ENCODE peak calls at places on chromosomes 7 and 10, in four cellular contexts. One of them, this sample, is unnamed.

GRCh38 chr10:43200538-43201390 is 62.5 kb downstream of the CSGALNACT2 start:
- DNase-seq in body of pancreas: peak; percentile 6
- DNase-seq in fibroblast of the aortic adventitia: no peak
- DNase-seq in fibroblast of mammary gland: no peak
- DNase-seq in this sample: no peak

GRCh38 chr7:129166745-129167144 is 21.7 kb upstream of the SMO start:
- DNase-seq in fibroblast of mammary gland: no peak
- DNase-seq in fibroblast of the aortic adventitia: no peak
- DNase-seq in body of pancreas: no peak
- DNase-seq in this sample: no peak

GRCh38 chr10:111113961-111114830 is 37.4 kb downstream of the ADRA2A start:
- DNase-seq in fibroblast of mammary gland: peak; percentile 26
- DNase-seq in fibroblast of the aortic adventitia: peak; percentile 14
- DNase-seq in body of pancreas: no peak
- DNase-seq in this sample: peak; percentile 54

GRCh38 chr7:152674860-152675760 is 831 bp downstream of the XRCC2 start:
- DNase-seq in fibroblast of the aortic adventitia: peak; percentile 9
- DNase-seq in fibroblast of mammary gland: peak; percentile 25
- DNase-seq in body of pancreas: no peak
- DNase-seq in this sample: peak; percentile 2

GRCh38 chr7:103936558-103936957 is 52.9 kb downstream of the RELN start:
- DNase-seq in fibroblast of mammary gland: no peak
- DNase-seq in fibroblast of the aortic adventitia: no peak
- DNase-seq in body of pancreas: no peak
- DNase-seq in this sample: no peak

GRCh38 chr7:108045154-108045553 is 42.2 kb upstream of the LAMB1 start:
- DNase-seq in body of pancreas: no peak
- DNase-seq in fibroblast of mammary gland: peak; percentile 67
- DNase-seq in fibroblast of the aortic adventitia: peak; percentile 96
- DNase-seq in this sample: peak; percentile 54

GRCh38 chr10:126663328-126663727 is 7.2 kb downstream of the C10orf90 start:
- DNase-seq in body of pancreas: no peak
- DNase-seq in fibroblast of mammary gland: peak; percentile 97
- DNase-seq in fibroblast of the aortic adventitia: peak; percentile 71
- DNase-seq in this sample: peak; percentile 92

GRCh38 chr7:74627699-74628411 is 29.7 kb upstream of the GTF2I start:
- DNase-seq in body of pancreas: peak; percentile 61
- DNase-seq in fibroblast of the aortic adventitia: peak; percentile 75
- DNase-seq in fibroblast of mammary gland: peak; percentile 62
- DNase-seq in this sample: peak; percentile 89

GRCh38 chr7:95628831-95629439 is 32.6 kb upstream of the PDK4 start:
- DNase-seq in body of pancreas: peak; percentile 38
- DNase-seq in fibroblast of the aortic adventitia: peak; percentile 8
- DNase-seq in fibroblast of mammary gland: peak; percentile 98
- DNase-seq in this sample: peak; percentile 9

GRCh38 chr10:36540611-36541010 is 584.8 kb upstream of the ANKRD30A start:
- DNase-seq in fibroblast of the aortic adventitia: no peak
- DNase-seq in body of pancreas: no peak
- DNase-seq in fibroblast of mammary gland: no peak
- DNase-seq in this sample: no peak

GRCh38 chr10:84540617-84541288 is 212.4 kb downstream of the CCSER2 start:
- DNase-seq in fibroblast of mammary gland: peak; percentile 55
- DNase-seq in body of pancreas: peak; percentile 65
- DNase-seq in fibroblast of the aortic adventitia: peak; percentile 54
- DNase-seq in this sample: peak; percentile 50

GRCh38 chr10:119301397-119301796 is 94.0 kb downstream of the GRK5 start:
- DNase-seq in body of pancreas: no peak
- DNase-seq in fibroblast of mammary gland: no peak
- DNase-seq in fibroblast of the aortic adventitia: no peak
- DNase-seq in this sample: no peak

GRCh38 chr7:5492249-5493020 is 68.8 kb upstream of the TNRC18 start:
- DNase-seq in fibroblast of mammary gland: no peak
- DNase-seq in body of pancreas: no peak
- DNase-seq in fibroblast of the aortic adventitia: no peak
- DNase-seq in this sample: no peak

GRCh38 chr7:18829518-18830252 is 287.8 kb downstream of the TWIST1 start:
- DNase-seq in fibroblast of mammary gland: peak; percentile 86
- DNase-seq in fibroblast of the aortic adventitia: peak; percentile 86
- DNase-seq in body of pancreas: no peak
- DNase-seq in this sample: peak; percentile 81

GRCh38 chr10:96695975-96696634 is 24.2 kb downstream of the PIK3AP1 start:
- DNase-seq in fibroblast of the aortic adventitia: no peak
- DNase-seq in fibroblast of mammary gland: no peak
- DNase-seq in body of pancreas: no peak
- DNase-seq in this sample: no peak

GRCh38 chr10:122417667-122418066 is 36.8 kb upstream of the ARMS2 start:
- DNase-seq in body of pancreas: no peak
- DNase-seq in fibroblast of the aortic adventitia: peak; percentile 66
- DNase-seq in fibroblast of mammary gland: peak; percentile 42
- DNase-seq in this sample: peak; percentile 73

DNA sequence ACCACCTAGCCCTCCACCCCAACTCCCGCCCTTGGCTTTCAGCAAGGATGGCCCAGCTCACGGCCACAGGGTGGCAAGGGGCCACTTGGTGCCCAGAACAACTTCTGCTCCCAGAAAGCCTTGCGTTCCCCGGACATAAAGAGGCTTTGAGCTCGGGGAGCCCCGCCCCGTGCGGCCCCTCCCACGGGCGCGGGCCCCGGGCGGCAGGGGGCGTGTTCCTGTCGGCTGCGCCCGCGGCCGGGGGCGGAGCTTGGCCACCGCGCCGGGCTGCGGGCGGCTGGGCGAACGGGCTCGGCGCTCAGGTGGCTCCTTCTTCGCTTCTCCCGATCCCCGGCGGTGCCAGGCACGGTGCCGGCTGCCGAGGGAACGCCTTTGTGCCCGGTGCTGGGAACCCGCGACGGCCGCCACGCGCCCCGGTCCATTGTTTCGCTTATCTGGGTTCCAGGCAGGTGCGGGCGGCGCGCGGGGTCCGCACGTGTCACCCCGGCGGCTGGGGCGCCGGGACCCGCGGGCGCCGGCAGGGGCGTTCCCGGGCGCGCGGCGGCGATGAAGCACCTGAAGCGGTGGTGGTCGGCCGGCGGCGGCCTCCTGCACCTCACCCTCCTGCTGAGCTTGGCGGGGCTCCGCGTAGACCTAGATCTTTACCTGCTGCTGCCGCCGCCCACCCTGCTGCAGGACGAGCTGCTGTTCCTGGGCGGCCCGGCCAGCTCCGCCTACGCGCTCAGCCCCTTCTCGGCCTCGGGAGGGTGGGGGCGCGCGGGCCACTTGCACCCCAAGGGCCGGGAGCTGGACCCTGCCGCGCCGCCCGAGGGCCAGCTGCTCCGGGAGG is at the start of gene NFE2L3:
- DNase-seq in fibroblast of the aortic adventitia: peak; percentile 26
- DNase-seq in fibroblast of mammary gland: peak; percentile 31
- DNase-seq in body of pancreas: peak; percentile 87
- DNase-seq in this sample: peak; percentile 34
- TF ChIP-seq CTCF in fibroblast of the aortic adventitia: no peak
- TF ChIP-seq CTCF in fibroblast of mammary gland: no peak
- TF ChIP-seq CTCF in body of pancreas: peak; percentile 43
- TF ChIP-seq CTCF in this sample: no peak

DNA sequence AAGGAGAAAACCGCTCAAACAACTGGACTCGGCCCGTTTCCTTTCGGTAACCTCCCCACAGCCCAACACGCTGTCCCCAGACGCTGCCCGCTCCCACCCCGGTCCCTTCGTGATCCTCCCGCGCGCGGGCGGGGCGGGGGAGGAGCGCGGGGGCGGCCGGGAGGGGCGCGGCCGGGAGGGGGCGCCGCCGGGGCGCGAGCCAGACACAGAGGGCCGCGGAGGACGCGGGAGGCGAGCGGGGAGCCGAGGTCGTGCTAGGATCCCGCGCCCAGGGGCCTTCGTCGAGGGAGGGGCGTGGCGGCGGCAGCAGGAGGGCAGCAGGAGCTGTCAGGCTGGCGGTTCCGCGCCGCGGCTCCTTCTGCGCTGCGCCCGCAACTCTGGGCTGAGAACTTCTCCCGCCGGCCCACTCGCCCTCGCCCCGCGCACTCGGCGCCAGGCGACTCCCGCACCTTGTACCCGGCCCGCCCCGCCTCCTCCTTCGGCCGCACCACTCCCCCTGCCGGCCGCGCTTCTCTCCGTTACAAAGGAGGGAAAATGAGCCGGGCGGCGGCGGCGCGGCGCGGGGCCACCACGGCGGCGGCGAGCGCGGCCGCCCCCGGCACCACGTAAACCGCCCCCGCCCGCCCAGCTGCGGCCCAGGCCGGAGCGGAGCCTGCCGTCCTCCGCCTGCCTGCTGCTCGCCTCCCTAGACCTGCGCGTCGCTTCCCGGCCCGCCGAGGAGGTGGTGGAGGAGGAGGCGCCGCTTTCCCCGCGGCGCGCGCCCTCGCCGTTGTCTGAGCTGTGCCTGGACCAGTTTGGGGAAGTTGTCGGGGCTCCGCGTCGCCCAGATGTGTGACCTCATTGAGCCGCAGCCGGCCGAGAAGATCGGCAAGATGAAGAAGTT is at the start of gene CDK14:
- DNase-seq in fibroblast of mammary gland: peak; percentile 55
- DNase-seq in fibroblast of the aortic adventitia: peak; percentile 54
- DNase-seq in body of pancreas: peak; percentile 85
- DNase-seq in this sample: peak; percentile 67
- H3K4me3 ChIP-seq in fibroblast of mammary gland: peak within 1 kb of the TSS; percentile 63
- H3K4me3 ChIP-seq in fibroblast of the aortic adventitia: peak within 1 kb of the TSS; percentile 84
- H3K4me3 ChIP-seq in body of pancreas: peak within 1 kb of the TSS; percentile 69
- H3K4me3 ChIP-seq in this sample: peak within 1 kb of the TSS; percentile 69

GRCh38 chr7:143395187-143396149 is 13.2 kb downstream of the EPHA1 start:
- DNase-seq in fibroblast of the aortic adventitia: no peak
- DNase-seq in fibroblast of mammary gland: peak; percentile 45
- DNase-seq in body of pancreas: no peak
- DNase-seq in this sample: no peak
- TF ChIP-seq CTCF in fibroblast of the aortic adventitia: no peak
- TF ChIP-seq CTCF in fibroblast of mammary gland: peak; percentile 28
- TF ChIP-seq CTCF in body of pancreas: no peak
- TF ChIP-seq CTCF in this sample: peak; percentile 15

GRCh38 chr10:6786579-6787031 is 206.5 kb upstream of the PRKCQ start:
- DNase-seq in fibroblast of the aortic adventitia: peak; percentile 68
- DNase-seq in body of pancreas: no peak
- DNase-seq in fibroblast of mammary gland: peak; percentile 71
- DNase-seq in this sample: peak; percentile 54
- H3K4me3 ChIP-seq in fibroblast of the aortic adventitia: peak overlapping the region; percentile 14
- H3K4me3 ChIP-seq in body of pancreas: no peak overlapping the region
- H3K4me3 ChIP-seq in fibroblast of mammary gland: no peak overlapping the region
- H3K4me3 ChIP-seq in this sample: peak overlapping the region; percentile 3

GRCh38 chr10:3162533-3162932 is 10.0 kb downstream of the PITRM1 start:
- DNase-seq in body of pancreas: no peak
- DNase-seq in fibroblast of the aortic adventitia: no peak
- DNase-seq in fibroblast of mammary gland: no peak
- DNase-seq in this sample: no peak
- TF ChIP-seq CTCF in body of pancreas: no peak
- TF ChIP-seq CTCF in fibroblast of the aortic adventitia: no peak
- TF ChIP-seq CTCF in fibroblast of mammary gland: peak; percentile 26
- TF ChIP-seq CTCF in this sample: no peak

DNA sequence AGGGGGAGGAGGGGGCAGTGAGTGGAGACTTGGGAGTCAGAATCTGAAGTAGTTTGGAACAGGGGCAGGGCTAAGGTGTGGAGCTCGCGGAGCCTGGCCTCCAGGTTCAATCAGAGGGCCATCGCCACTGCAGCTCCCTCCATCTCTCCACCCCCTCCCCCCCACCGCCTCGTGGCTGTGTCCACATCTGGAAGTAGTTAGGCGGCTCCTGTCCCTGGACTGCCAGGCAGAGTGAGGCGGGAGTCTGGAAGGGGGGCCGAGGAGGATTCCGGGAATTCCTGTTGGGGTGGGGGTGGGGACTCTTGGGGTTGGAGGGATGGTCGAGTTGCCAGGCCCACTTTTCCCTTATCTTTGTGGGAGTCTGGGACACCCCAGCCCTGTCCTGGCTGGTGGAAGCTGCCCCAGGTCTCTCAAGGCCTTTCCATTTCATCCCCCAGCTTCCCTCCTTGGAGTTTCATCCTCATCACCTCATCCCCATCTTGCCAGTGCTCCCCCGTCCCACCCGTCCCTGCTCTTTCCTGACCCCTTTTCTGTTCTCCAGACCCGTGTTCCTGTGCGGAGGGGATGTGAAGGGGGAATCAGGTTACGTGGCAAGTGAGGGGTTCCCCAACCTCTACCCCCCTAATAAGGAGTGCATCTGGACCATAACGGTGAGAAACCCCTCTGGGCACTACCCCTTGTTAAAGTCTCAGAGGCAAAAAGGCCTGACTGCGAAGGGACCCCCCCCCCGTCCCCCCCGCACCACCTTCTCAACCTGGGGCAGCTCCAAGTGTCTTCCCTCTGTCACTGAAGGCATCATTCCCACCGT is 930 bp downstream of the PCOLCE start:
- DNase-seq in fibroblast of the aortic adventitia: peak; percentile 88
- DNase-seq in body of pancreas: peak; percentile 46
- DNase-seq in fibroblast of mammary gland: peak; percentile 86
- DNase-seq in this sample: peak; percentile 89
- H3K4me3 ChIP-seq in fibroblast of the aortic adventitia: peak overlapping the region; percentile 98
- H3K4me3 ChIP-seq in body of pancreas: no peak overlapping the region
- H3K4me3 ChIP-seq in fibroblast of mammary gland: peak overlapping the region; percentile 96
- H3K4me3 ChIP-seq in this sample: peak overlapping the region; percentile 97

This sample was measured in AG10803.